ENCODE peak calls at places on chromosomes 6 and 20, in ten cellular contexts. J is A549, O is adrenal gland, G is heart left ventricle, S is upper lobe of left lung, T is K562, L is body of pancreas, H is ovary, Z is endothelial cell of umbilical vein, W is prostate gland. D is an unnamed sample.
A peak's percentile ranks its signal among the peaks of the same experiment; 100 is the strongest.

GRCh38 chr6:5599112-5599511 is 337.8 kb downstream of the FARS2 start:
- DNase-seq in J (no peak), O (no peak), G (no peak), S (no peak), T (no peak), L (no peak), H (no peak), Z (no peak), W (no peak), D (no peak)

GRCh38 chr6:52416629-52417151 is 3.5 kb upstream of the EFHC1 start:
- DNase-seq in J (peak; percentile 60), O (peak; percentile 41), G (no peak), S (no peak), T (peak; percentile 56), L (peak; percentile 21), H (no peak), Z (peak; percentile 79), W (peak; percentile 46), D (no peak)

GRCh38 chr20:10454135-10454750 is 19.1 kb downstream of the SLX4IP start:
- DNase-seq in J (no peak), O (no peak), G (no peak), S (no peak), T (no peak), L (no peak), H (no peak), Z (no peak), W (no peak), D (no peak)

GRCh38 chr20:43957392-43957791 is 42.7 kb downstream of the TOX2 start:
- DNase-seq in J (no peak), O (no peak), G (no peak), S (no peak), T (no peak), L (no peak), H (no peak), Z (no peak), W (no peak), D (no peak)

GRCh38 chr20:57698191-57698866 is 11.5 kb downstream of the PMEPA1 start:
- DNase-seq in J (peak; percentile 95), O (peak; percentile 84), G (no peak), S (no peak), T (no peak), L (no peak), H (no peak), Z (peak; percentile 99), W (no peak), D (no peak)

GRCh38 chr20:62027698-62028321 is 37.9 kb downstream of the TAF4 start:
- DNase-seq in J (no peak), O (no peak), G (peak; percentile 6), S (no peak), T (no peak), L (no peak), H (no peak), Z (no peak), W (no peak), D (no peak)

GRCh38 chr6:125748534-125749111 is 809 bp upstream of the HEY2 start:
- DNase-seq in J (no peak), O (no peak), G (no peak), S (no peak), T (no peak), L (no peak), H (no peak), Z (peak; percentile 35), W (peak; percentile 7), D (peak; percentile 75)

GRCh38 chr6:10014561-10014960 is 400.3 kb downstream of the TFAP2A start:
- DNase-seq in J (no peak), O (no peak), G (no peak), S (no peak), T (no peak), L (no peak), H (no peak), Z (no peak), W (no peak), D (no peak)

GRCh38 chr6:142835787-142836186 is 109.2 kb downstream of the HIVEP2 start:
- DNase-seq in J (no peak), O (no peak), G (no peak), S (no peak), T (no peak), L (no peak), H (no peak), Z (no peak), W (no peak), D (no peak)

DNA sequence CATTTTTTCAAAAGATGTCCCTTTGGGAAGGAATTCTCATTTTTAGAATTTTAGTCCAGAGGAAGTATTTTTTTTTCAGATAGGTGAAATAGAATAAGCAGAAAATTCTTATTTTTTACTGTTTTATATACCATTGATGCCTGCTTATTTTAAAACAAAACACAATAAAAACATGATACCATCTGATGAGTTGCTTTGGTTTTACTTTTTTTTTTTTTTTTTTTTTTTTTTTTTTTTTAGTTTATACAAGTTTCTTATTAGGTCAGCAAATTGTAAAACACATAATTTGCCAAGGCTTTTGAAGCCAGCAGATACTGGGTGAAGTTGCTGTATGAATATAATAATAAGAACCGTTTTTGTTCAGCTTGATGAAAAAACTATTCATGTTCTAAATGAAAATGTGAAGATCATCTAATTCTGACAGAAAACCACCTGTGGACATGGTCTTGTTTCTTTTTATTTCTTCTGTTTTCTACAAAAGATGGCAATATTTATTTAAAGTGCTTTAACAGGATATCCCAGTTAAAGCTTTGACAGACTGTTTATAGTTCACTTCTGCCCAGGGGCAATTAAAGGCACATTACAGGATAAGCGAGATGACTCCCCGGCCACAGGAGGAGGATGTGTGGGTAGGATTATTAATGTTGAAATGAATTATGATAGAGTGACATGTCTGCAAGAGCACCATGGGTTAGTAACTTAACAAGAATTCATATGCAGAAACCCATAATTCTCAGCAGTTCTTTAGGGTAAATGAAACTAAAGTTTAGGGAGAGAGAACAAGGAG is 31.1 kb downstream of the MYB start:
- DNase-seq in J (no peak), O (no peak), G (no peak), S (no peak), T (no peak), L (no peak), H (no peak), Z (no peak), W (no peak), D (no peak)
- TF ChIP-seq POLR2A in J (no peak), O (no peak), G (no peak), S (no peak), T (no peak), L (no peak), H (no peak), Z (no peak), W (no peak), D (no peak)

DNA sequence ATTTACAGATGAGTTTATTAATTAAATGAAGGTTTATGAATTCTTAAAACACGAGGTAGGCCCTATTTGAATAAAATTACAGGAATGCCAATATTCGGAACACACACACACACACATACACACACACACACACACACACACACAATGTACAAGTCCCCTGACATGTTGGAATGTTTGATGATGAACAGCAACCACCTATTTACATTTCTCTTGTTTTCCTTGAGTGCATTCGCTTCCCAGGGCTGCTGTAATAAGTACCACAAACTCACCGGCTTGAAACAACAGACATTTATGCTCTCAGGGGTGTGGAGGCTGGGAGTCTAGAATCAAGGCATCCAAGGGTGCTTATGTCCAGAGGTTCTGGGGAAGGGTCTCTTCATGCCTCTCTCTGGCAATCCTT is 90.3 kb downstream of the SLC22A3 start:
- DNase-seq in J (no peak), O (no peak), G (no peak), S (no peak), T (no peak), L (no peak), H (no peak), Z (no peak), W (no peak), D (no peak)
- H3K27ac ChIP-seq in J (no peak overlapping the region), O (no peak overlapping the region), G (no peak overlapping the region), S (no peak overlapping the region), T (no peak overlapping the region), L (no peak overlapping the region), H (no peak overlapping the region), Z (no peak overlapping the region), W (no peak overlapping the region), D (no peak overlapping the region)

DNA sequence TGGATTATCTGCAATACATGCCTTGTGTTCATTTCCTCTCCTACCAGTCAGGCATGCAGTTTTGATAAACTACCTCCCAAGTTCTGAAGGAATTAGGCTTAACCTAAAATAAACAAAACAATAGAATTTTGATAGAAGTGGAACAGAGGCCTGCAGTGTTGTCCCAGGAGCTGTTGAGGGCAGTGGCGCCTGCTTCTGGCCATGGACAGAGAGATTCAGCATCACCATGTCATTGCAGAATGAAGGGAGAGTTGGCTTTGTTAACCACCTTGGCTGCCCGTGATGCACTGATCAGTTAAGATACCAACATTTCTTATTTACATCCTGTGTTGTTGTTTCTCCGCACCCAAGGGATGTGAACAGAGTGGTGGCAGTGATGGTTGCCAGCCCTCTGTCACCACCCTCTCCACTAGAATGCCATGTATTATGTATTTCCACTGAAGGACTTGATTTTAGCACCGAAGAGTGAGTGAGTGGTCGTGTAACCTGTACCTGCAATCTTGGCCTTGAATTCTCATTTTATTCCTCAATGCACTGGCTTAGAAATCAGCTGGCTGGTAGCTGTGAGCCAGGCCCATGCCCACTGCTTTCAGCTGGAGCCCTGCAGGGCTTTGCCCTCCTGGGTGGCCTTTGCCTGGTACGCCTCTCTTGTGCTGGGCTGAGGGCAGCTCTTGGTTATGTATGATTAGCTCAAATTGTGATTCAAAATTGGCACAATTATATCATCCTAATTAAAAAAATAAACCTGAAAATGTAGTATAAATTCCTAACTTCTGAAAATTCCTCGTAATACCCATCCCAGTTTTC is 56.5 kb downstream of the SHLD1 start:
- DNase-seq in J (peak; percentile 34), O (no peak), G (peak; percentile 31), S (no peak), T (no peak), L (no peak), H (no peak), Z (peak; percentile 11), W (no peak), D (no peak)
- TF ChIP-seq CTCF in J (no peak), O (no peak), G (no peak), S (no peak), T (no peak), L (no peak), H (no peak), Z (peak; percentile 15), W (no peak), D (no peak)

GRCh38 chr20:3981132-3981452 is 34.3 kb downstream of the RNF24 start:
- DNase-seq in J (no peak), O (no peak), G (no peak), S (no peak), T (no peak), L (no peak), H (no peak), Z (peak; percentile 10), W (no peak), D (no peak)

DNA sequence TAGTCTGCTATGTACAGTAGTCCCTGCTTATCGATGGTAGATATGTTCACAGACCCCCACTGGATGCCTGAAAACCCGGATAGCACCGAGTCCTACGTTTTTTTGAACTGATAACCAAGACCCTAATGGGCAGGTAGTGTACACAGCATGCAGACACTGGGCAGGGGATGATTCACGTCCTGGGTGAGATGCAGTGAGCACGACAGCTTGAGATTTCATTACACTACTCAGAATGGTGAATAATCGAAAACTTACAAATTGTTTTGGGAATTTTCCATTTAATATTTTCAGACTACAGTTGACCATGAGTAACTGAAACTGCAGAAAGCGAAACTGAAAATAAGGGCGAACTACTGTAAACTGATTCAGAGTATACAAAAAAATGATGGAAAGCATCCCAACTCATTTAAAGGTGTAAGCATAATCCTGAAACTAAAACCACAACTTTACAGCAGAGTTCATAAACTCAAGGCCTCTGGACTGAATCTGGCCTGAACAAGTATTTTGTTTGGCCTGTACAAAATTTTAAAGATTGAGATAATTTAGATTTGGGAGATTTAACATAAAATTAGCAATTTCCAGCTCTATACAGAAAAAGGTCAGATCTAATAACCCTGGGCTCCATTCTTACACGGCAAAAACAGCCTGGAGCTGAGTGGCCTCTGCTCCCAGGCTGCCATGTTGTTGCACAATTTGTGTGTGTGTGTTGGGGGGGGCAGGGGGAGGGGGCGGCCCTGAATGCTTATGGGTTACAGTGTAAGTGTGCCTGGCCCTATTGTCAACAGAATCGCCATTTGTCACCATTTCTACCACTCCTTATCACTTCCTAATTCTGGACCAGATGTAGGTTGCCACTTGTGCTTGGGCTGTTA is 34.9 kb downstream of the RNF24 start:
- DNase-seq in J (peak; percentile 76), O (peak; percentile 73), G (peak; percentile 26), S (no peak), T (peak; percentile 35), L (no peak), H (no peak), Z (peak; percentile 33), W (no peak), D (no peak)
- TF ChIP-seq POLR2A in J (no peak), O (no peak), G (no peak), S (no peak), T (no peak), L (no peak), H (no peak), Z (no peak), W (no peak), D (no peak)

D was measured in spleen.